ENCODE peak calls at places on chromosomes 12 and 14, in six cellular contexts. J is mesendoderm; I is fibroblast of pulmonary artery; S is lower leg skin; H is hypothalamus; V is activated CD4-positive, alpha-beta T cell treated with anti-CD3 and anti-CD28 coated beads, Interleukin-2, amount 50 U/mL, for 24 hours. K is an unnamed sample.

GRCh38 chr12:92297405-92297804 is 151.8 kb upstream of the BTG1 start:
- DNase-seq in H (no peak), V (no peak), I (no peak), J (no peak), S (no peak), K (no peak)

GRCh38 chr12:118982308-118982707 is 967 bp downstream of the SRRM4 start:
- DNase-seq in V (no peak), S (no peak), H (no peak), J (no peak), I (no peak), K (no peak)

GRCh38 chr12:26750531-26751171 is 82.3 kb downstream of the ITPR2 start:
- DNase-seq in S (no peak), J (no peak), V (no peak), H (no peak), I (no peak), K (no peak)

GRCh38 chr12:108605000-108605689 is 7.3 kb upstream of the TMEM119 start:
- DNase-seq in H (no peak), I (no peak), S (no peak), J (no peak), V (no peak), K (no peak)

GRCh38 chr14:68630081-68630571 is 162.7 kb downstream of the ZFP36L1 start:
- DNase-seq in J (no peak), S (peak), V (no peak), I (no peak), H (no peak), K (no peak)

GRCh38 chr12:93857279-93857894 is 180.2 kb downstream of the CRADD start:
- DNase-seq in S (no peak), I (peak), V (no peak), H (no peak), J (no peak), K (no peak)

GRCh38 chr12:97561321-97562230 is 99.0 kb downstream of the RMST start:
- DNase-seq in J (no peak), I (no peak), V (no peak), H (no peak), S (no peak), K (no peak)

GRCh38 chr12:21711376-21711775 is 53.7 kb upstream of the LDHB start:
- DNase-seq in J (no peak), H (no peak), I (no peak), S (no peak), V (no peak), K (no peak)

GRCh38 chr14:76870146-76870545 is 43.9 kb downstream of the LRRC74A start:
- DNase-seq in V (no peak), J (peak), S (no peak), H (no peak), I (no peak), K (no peak)

GRCh38 chr12:5648692-5649338 is 216.9 kb downstream of the NTF3 start:
- DNase-seq in H (no peak), V (no peak), I (peak), J (peak), S (no peak), K (no peak)

GRCh38 chr14:76486251-76486743 is 110.4 kb downstream of the ESRRB start:
- DNase-seq in S (no peak), H (no peak), J (no peak), V (no peak), I (no peak), K (no peak)

GRCh38 chr12:116318738-116319050 is 41.2 kb upstream of the MED13L start:
- DNase-seq in J (no peak), S (no peak), V (no peak), H (no peak), I (no peak), K (no peak)

GRCh38 chr14:105019861-105020814 is 745 bp downstream of the CDCA4 start:
- DNase-seq in V (peak), J (peak), S (no peak), H (no peak), I (peak), K (peak)

GRCh38 chr14:68688872-68689371 is 103.9 kb downstream of the ZFP36L1 start:
- DNase-seq in S (peak), V (no peak), I (peak), J (no peak), H (no peak), K (no peak)

GRCh38 chr12:127052491-127053232 is 1214.3 kb upstream of the TMEM132C start:
- DNase-seq in J (no peak), V (no peak), I (peak), H (no peak), S (no peak), K (no peak)

GRCh38 chr14:50830932-50831703 is at the start of gene NIN:
- DNase-seq in S (peak), H (peak), V (peak), J (peak), I (peak), K (peak)

GRCh38 chr14:33414041-33414440 is 475.4 kb downstream of the NPAS3 start:
- DNase-seq in J (peak), V (no peak), H (no peak), I (peak), S (no peak), K (no peak)

GRCh38 chr14:99683619-99684355 is at the start of gene CYP46A1:
- DNase-seq in J (peak), S (peak), I (peak), H (peak), V (peak), K (peak)

GRCh38 chr14:64708148-64709004 is 4.2 kb downstream of the PLEKHG3 start:
- DNase-seq in J (peak), V (no peak), H (no peak), S (peak), I (no peak), K (peak)

GRCh38 chr12:16299403-16299802 is 21.9 kb upstream of the SLC15A5 start:
- DNase-seq in V (no peak), J (no peak), H (no peak), I (peak), S (no peak), K (no peak)

GRCh38 chr14:90677484-90678045 is 138.7 kb downstream of the TTC7B start:
- DNase-seq in H (no peak), V (peak), I (peak), J (no peak), S (no peak), K (no peak)

GRCh38 chr12:47741340-47741703 is 16.0 kb upstream of the ENDOU start:
- DNase-seq in S (peak), H (peak), I (no peak), J (no peak), V (no peak), K (peak)

GRCh38 chr12:4421590-4422031 is 24.0 kb downstream of the FGF6 start:
- DNase-seq in I (peak), S (peak), H (no peak), V (peak), J (peak), K (no peak)

K was measured in T-helper 22 cell.